ENCODE peak calls at places on chromosomes 1 and 21, in eight cellular contexts. One of them, this sample, is unnamed.

GRCh38 chr1:205766038-205766437 is 9.2 kb downstream of the RAB29 start:
- DNase-seq in neural progenitor cell: no peak
- DNase-seq in bronchial epithelial cell: peak
- DNase-seq in upper lobe of right lung: no peak
- DNase-seq in H7: no peak
- DNase-seq in mucosa of descending colon: no peak
- DNase-seq in cardiac muscle cell: no peak
- DNase-seq in HCT116: no peak
- DNase-seq in this sample: no peak

GRCh38 chr1:27726173-27726793 is 522 bp downstream of the FAM76A start:
- DNase-seq in HCT116: peak
- DNase-seq in neural progenitor cell: peak
- DNase-seq in H7: peak
- DNase-seq in bronchial epithelial cell: peak
- DNase-seq in upper lobe of right lung: peak
- DNase-seq in cardiac muscle cell: peak
- DNase-seq in mucosa of descending colon: peak
- DNase-seq in this sample: no peak

GRCh38 chr1:168135982-168136708 is 585 bp downstream of the GPR161 start:
- DNase-seq in bronchial epithelial cell: peak
- DNase-seq in upper lobe of right lung: peak
- DNase-seq in neural progenitor cell: peak
- DNase-seq in cardiac muscle cell: peak
- DNase-seq in mucosa of descending colon: peak
- DNase-seq in HCT116: no peak
- DNase-seq in H7: peak
- DNase-seq in this sample: no peak

GRCh38 chr21:32457360-32457840 is 44.9 kb downstream of the EVA1C start:
- DNase-seq in mucosa of descending colon: peak
- DNase-seq in neural progenitor cell: no peak
- DNase-seq in bronchial epithelial cell: no peak
- DNase-seq in upper lobe of right lung: peak
- DNase-seq in cardiac muscle cell: peak
- DNase-seq in H7: peak
- DNase-seq in HCT116: peak
- DNase-seq in this sample: no peak

GRCh38 chr1:6358757-6359567 is 34.6 kb downstream of the ACOT7 start:
- DNase-seq in cardiac muscle cell: peak
- DNase-seq in neural progenitor cell: peak
- DNase-seq in upper lobe of right lung: no peak
- DNase-seq in H7: peak
- DNase-seq in mucosa of descending colon: peak
- DNase-seq in bronchial epithelial cell: peak
- DNase-seq in HCT116: no peak
- DNase-seq in this sample: no peak

GRCh38 chr1:42173155-42173933 is 8.8 kb upstream of the GUCA2A start:
- DNase-seq in H7: peak
- DNase-seq in bronchial epithelial cell: peak
- DNase-seq in cardiac muscle cell: peak
- DNase-seq in neural progenitor cell: peak
- DNase-seq in HCT116: no peak
- DNase-seq in mucosa of descending colon: peak
- DNase-seq in upper lobe of right lung: peak
- DNase-seq in this sample: no peak

GRCh38 chr1:34681481-34682451 is 73.1 kb upstream of the GJB5 start:
- DNase-seq in bronchial epithelial cell: peak
- DNase-seq in HCT116: peak
- DNase-seq in H7: peak
- DNase-seq in mucosa of descending colon: no peak
- DNase-seq in neural progenitor cell: peak
- DNase-seq in cardiac muscle cell: peak
- DNase-seq in upper lobe of right lung: no peak
- DNase-seq in this sample: no peak

GRCh38 chr21:46619846-46620245 is 15.0 kb upstream of the S100B start:
- DNase-seq in neural progenitor cell: no peak
- DNase-seq in H7: no peak
- DNase-seq in HCT116: no peak
- DNase-seq in upper lobe of right lung: no peak
- DNase-seq in mucosa of descending colon: no peak
- DNase-seq in cardiac muscle cell: no peak
- DNase-seq in bronchial epithelial cell: no peak
- DNase-seq in this sample: no peak

GRCh38 chr1:17016317-17016661 is 4.6 kb upstream of the ATP13A2 start:
- DNase-seq in neural progenitor cell: no peak
- DNase-seq in cardiac muscle cell: no peak
- DNase-seq in mucosa of descending colon: no peak
- DNase-seq in upper lobe of right lung: no peak
- DNase-seq in bronchial epithelial cell: peak
- DNase-seq in HCT116: no peak
- DNase-seq in H7: peak
- DNase-seq in this sample: no peak

GRCh38 chr1:78687914-78688313 is 38.3 kb downstream of the IFI44 start:
- DNase-seq in upper lobe of right lung: no peak
- DNase-seq in cardiac muscle cell: no peak
- DNase-seq in mucosa of descending colon: no peak
- DNase-seq in H7: no peak
- DNase-seq in HCT116: no peak
- DNase-seq in neural progenitor cell: no peak
- DNase-seq in bronchial epithelial cell: peak
- DNase-seq in this sample: no peak

GRCh38 chr1:227466039-227466645 is 97.2 kb upstream of the ZNF678 start:
- DNase-seq in mucosa of descending colon: no peak
- DNase-seq in H7: no peak
- DNase-seq in neural progenitor cell: no peak
- DNase-seq in bronchial epithelial cell: no peak
- DNase-seq in upper lobe of right lung: no peak
- DNase-seq in cardiac muscle cell: no peak
- DNase-seq in HCT116: no peak
- DNase-seq in this sample: no peak

GRCh38 chr1:184747089-184747955 is 7.3 kb downstream of the EDEM3 start:
- DNase-seq in upper lobe of right lung: no peak
- DNase-seq in HCT116: no peak
- DNase-seq in mucosa of descending colon: no peak
- DNase-seq in H7: no peak
- DNase-seq in cardiac muscle cell: no peak
- DNase-seq in neural progenitor cell: no peak
- DNase-seq in bronchial epithelial cell: no peak
- DNase-seq in this sample: no peak

GRCh38 chr1:53617382-53618217 is 121.4 kb downstream of the GLIS1 start:
- DNase-seq in upper lobe of right lung: peak
- DNase-seq in bronchial epithelial cell: peak
- DNase-seq in HCT116: no peak
- DNase-seq in cardiac muscle cell: no peak
- DNase-seq in H7: no peak
- DNase-seq in neural progenitor cell: no peak
- DNase-seq in mucosa of descending colon: no peak
- DNase-seq in this sample: no peak

GRCh38 chr1:103353391-103353790 is 172.1 kb upstream of the RNPC3 start:
- DNase-seq in neural progenitor cell: no peak
- DNase-seq in H7: no peak
- DNase-seq in HCT116: no peak
- DNase-seq in cardiac muscle cell: no peak
- DNase-seq in bronchial epithelial cell: no peak
- DNase-seq in upper lobe of right lung: no peak
- DNase-seq in mucosa of descending colon: no peak
- DNase-seq in this sample: no peak
- H3K4me3 ChIP-seq in neural progenitor cell: no peak
- H3K4me3 ChIP-seq in H7: no peak
- H3K4me3 ChIP-seq in HCT116: no peak
- H3K4me3 ChIP-seq in cardiac muscle cell: no peak
- H3K4me3 ChIP-seq in bronchial epithelial cell: no peak
- H3K4me3 ChIP-seq in upper lobe of right lung: no peak
- H3K4me3 ChIP-seq in mucosa of descending colon: no peak
- H3K4me3 ChIP-seq in this sample: no peak

GRCh38 chr1:146032613-146033219 is 11.2 kb upstream of the HJV start:
- DNase-seq in cardiac muscle cell: peak
- DNase-seq in upper lobe of right lung: no peak
- DNase-seq in mucosa of descending colon: no peak
- DNase-seq in H7: no peak
- DNase-seq in bronchial epithelial cell: peak
- DNase-seq in neural progenitor cell: peak
- DNase-seq in HCT116: peak
- DNase-seq in this sample: no peak

GRCh38 chr1:146036241-146036989 is 14.9 kb upstream of the HJV start:
- DNase-seq in HCT116: no peak
- DNase-seq in bronchial epithelial cell: peak
- DNase-seq in cardiac muscle cell: no peak
- DNase-seq in H7: no peak
- DNase-seq in neural progenitor cell: no peak
- DNase-seq in upper lobe of right lung: no peak
- DNase-seq in mucosa of descending colon: no peak
- DNase-seq in this sample: no peak

GRCh38 chr1:146036990-146037646 is 15.6 kb upstream of the HJV start:
- DNase-seq in HCT116: peak
- DNase-seq in mucosa of descending colon: peak
- DNase-seq in cardiac muscle cell: peak
- DNase-seq in neural progenitor cell: peak
- DNase-seq in bronchial epithelial cell: peak
- DNase-seq in upper lobe of right lung: peak
- DNase-seq in H7: peak
- DNase-seq in this sample: peak

GRCh38 chr1:146031476-146031875 is 9.9 kb upstream of the HJV start:
- DNase-seq in cardiac muscle cell: no peak
- DNase-seq in neural progenitor cell: no peak
- DNase-seq in mucosa of descending colon: no peak
- DNase-seq in HCT116: no peak
- DNase-seq in H7: no peak
- DNase-seq in bronchial epithelial cell: no peak
- DNase-seq in upper lobe of right lung: no peak
- DNase-seq in this sample: no peak

DNA sequence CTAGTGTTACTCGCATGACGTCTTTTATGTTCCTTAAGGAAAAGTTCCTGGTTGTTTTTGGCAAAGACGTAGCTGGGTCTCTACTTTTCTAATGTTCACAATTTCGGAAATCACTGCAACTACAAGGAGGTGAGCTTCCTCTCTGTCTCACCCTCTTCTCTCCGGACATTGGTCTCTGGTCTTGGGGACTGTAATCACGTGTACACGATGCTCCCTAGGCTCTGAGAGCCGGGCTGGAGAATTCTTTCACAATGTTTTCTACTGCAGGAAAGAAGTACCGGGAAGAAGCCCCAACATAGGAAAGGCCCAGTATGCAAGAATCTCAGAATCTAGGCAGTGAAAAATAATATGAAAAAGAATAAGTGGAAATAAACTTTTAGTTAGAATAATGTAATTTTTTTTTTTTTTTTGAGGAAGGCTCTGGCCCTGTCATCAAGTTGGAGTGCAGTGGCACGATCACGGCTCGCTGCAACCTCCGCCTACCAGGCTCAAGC is 13.5 kb upstream of the HJV start:
- DNase-seq in HCT116: no peak
- DNase-seq in mucosa of descending colon: no peak
- DNase-seq in H7: peak
- DNase-seq in neural progenitor cell: peak
- DNase-seq in bronchial epithelial cell: no peak
- DNase-seq in upper lobe of right lung: no peak
- DNase-seq in cardiac muscle cell: no peak
- DNase-seq in this sample: no peak
- H3K4me3 ChIP-seq in HCT116: no peak
- H3K4me3 ChIP-seq in mucosa of descending colon: no peak
- H3K4me3 ChIP-seq in H7: peak
- H3K4me3 ChIP-seq in neural progenitor cell: peak
- H3K4me3 ChIP-seq in bronchial epithelial cell: no peak
- H3K4me3 ChIP-seq in upper lobe of right lung: peak
- H3K4me3 ChIP-seq in cardiac muscle cell: peak
- H3K4me3 ChIP-seq in this sample: peak

GRCh38 chr1:15343099-15343498 is 66.6 kb upstream of the EFHD2 start:
- DNase-seq in mucosa of descending colon: peak
- DNase-seq in bronchial epithelial cell: no peak
- DNase-seq in HCT116: no peak
- DNase-seq in neural progenitor cell: no peak
- DNase-seq in cardiac muscle cell: no peak
- DNase-seq in H7: no peak
- DNase-seq in upper lobe of right lung: no peak
- DNase-seq in this sample: no peak
- H3K4me3 ChIP-seq in mucosa of descending colon: no peak
- H3K4me3 ChIP-seq in bronchial epithelial cell: no peak
- H3K4me3 ChIP-seq in HCT116: no peak
- H3K4me3 ChIP-seq in neural progenitor cell: no peak
- H3K4me3 ChIP-seq in cardiac muscle cell: no peak
- H3K4me3 ChIP-seq in H7: no peak
- H3K4me3 ChIP-seq in upper lobe of right lung: no peak
- H3K4me3 ChIP-seq in this sample: no peak

GRCh38 chr21:29077651-29078090 is 4.2 kb upstream of the CCT8 start:
- DNase-seq in cardiac muscle cell: no peak
- DNase-seq in H7: no peak
- DNase-seq in neural progenitor cell: no peak
- DNase-seq in HCT116: no peak
- DNase-seq in bronchial epithelial cell: peak
- DNase-seq in mucosa of descending colon: no peak
- DNase-seq in upper lobe of right lung: no peak
- DNase-seq in this sample: no peak

GRCh38 chr21:29082416-29082815 is 9.0 kb upstream of the CCT8 start:
- DNase-seq in H7: peak
- DNase-seq in mucosa of descending colon: no peak
- DNase-seq in HCT116: no peak
- DNase-seq in upper lobe of right lung: no peak
- DNase-seq in neural progenitor cell: no peak
- DNase-seq in bronchial epithelial cell: no peak
- DNase-seq in cardiac muscle cell: no peak
- DNase-seq in this sample: no peak

GRCh38 chr21:29080454-29080930 is 7.0 kb upstream of the CCT8 start:
- DNase-seq in cardiac muscle cell: no peak
- DNase-seq in H7: no peak
- DNase-seq in HCT116: no peak
- DNase-seq in bronchial epithelial cell: no peak
- DNase-seq in mucosa of descending colon: no peak
- DNase-seq in neural progenitor cell: no peak
- DNase-seq in upper lobe of right lung: no peak
- DNase-seq in this sample: no peak

GRCh38 chr21:29075706-29076447 is 2.4 kb upstream of the CCT8 start:
- DNase-seq in bronchial epithelial cell: peak
- DNase-seq in mucosa of descending colon: no peak
- DNase-seq in HCT116: peak
- DNase-seq in H7: no peak
- DNase-seq in neural progenitor cell: no peak
- DNase-seq in upper lobe of right lung: no peak
- DNase-seq in cardiac muscle cell: no peak
- DNase-seq in this sample: no peak

DNA sequence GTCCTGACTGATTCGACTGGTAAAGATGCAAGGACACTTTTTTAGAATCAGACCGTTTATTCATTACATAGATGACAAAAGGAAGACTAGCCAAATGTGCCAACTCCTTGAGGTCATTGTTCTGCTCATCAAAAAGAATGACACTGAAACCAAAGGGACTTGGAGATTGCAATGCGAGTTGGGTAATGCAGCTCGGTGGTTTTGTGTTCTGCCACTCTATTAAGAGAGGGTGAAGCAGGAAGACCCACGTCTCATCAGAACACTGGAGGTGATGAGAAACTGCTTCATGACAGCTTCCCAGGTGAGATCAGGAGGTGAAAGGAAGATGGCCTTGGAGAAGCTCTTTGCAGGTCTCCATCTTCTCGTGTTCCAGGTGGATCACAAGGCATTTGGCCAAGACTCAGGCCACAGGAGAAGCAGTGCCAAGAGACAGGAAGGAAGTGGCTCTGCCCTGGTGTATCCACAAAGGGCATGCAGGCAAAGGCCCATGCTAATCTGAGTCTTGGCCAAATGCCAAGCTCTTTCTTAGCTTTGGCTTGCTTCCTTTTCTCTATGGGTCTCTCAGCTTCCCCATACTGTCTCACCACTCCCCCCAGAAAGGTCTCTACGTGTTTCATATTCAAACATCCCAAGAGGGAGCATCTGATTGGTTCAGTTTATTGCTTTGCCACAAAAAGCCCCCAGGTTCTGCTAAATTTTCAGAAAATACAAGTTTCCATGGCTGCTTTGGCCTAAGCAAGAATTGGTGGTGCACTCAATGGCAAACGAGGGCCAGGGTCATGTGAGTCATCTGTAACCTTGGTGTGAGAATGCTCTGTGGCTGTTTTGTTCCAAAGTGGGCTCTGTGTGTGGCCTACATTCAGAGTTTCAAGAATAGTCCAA is 5.7 kb upstream of the CCT8 start:
- DNase-seq in HCT116: no peak
- DNase-seq in bronchial epithelial cell: no peak
- DNase-seq in upper lobe of right lung: no peak
- DNase-seq in neural progenitor cell: no peak
- DNase-seq in mucosa of descending colon: no peak
- DNase-seq in cardiac muscle cell: no peak
- DNase-seq in H7: no peak
- DNase-seq in this sample: no peak
- H3K4me3 ChIP-seq in HCT116: no peak
- H3K4me3 ChIP-seq in bronchial epithelial cell: no peak
- H3K4me3 ChIP-seq in upper lobe of right lung: no peak
- H3K4me3 ChIP-seq in neural progenitor cell: no peak
- H3K4me3 ChIP-seq in mucosa of descending colon: no peak
- H3K4me3 ChIP-seq in cardiac muscle cell: no peak
- H3K4me3 ChIP-seq in H7: no peak
- H3K4me3 ChIP-seq in this sample: no peak